ENCODE peak calls at places on chromosomes 12 and 14, in ten cellular contexts. G is GM13976; Z is substantia nigra; J is left cardiac atrium; O is NCI-H748 treated with DMSO at 0.1 percent for 48 hours; T is stimulated activated CD8-positive, alpha-beta memory T cell treated with anti-CD3 and anti-CD28 coated beads, Interleukin-4, amount 100 ng/mL, for 24 hours; L is left ventricle myocardium inferior; Y is activated T-cell treated with anti-CD3 and anti-CD28 coated beads for 48 hours; U is NAMALWA; A is AG09319. P is an unnamed sample.

GRCh38 chr12:20257311-20257710 is 111.0 kb upstream of the PDE3A start:
- DNase-seq in J (no peak), Y (no peak), U (no peak), L (no peak), A (no peak), T (no peak), O (no peak), G (no peak), Z (no peak), P (no peak)

GRCh38 chr14:90518941-90519256 is 122.1 kb downstream of the CALM1 start:
- DNase-seq in T (peak), Z (no peak), O (no peak), A (no peak), J (no peak), Y (peak), G (peak), L (no peak), U (peak), P (peak)

GRCh38 chr12:132506730-132507538 is 17.0 kb downstream of the FBRSL1 start:
- DNase-seq in G (peak), J (peak), A (peak), L (peak), T (peak), O (no peak), Y (peak), Z (peak), U (no peak), P (peak)

GRCh38 chr14:92670177-92670576 is 78.2 kb downstream of the LGMN start:
- DNase-seq in J (peak), T (no peak), U (peak), L (no peak), A (peak), G (no peak), Y (no peak), Z (no peak), O (no peak), P (no peak)

GRCh38 chr12:47762850-47763440 is 4.3 kb upstream of the RAPGEF3 start:
- DNase-seq in U (no peak), O (no peak), L (no peak), T (no peak), J (no peak), A (no peak), Y (no peak), Z (no peak), G (no peak), P (no peak)

GRCh38 chr12:24475337-24475736 is 473.6 kb downstream of the BCAT1 start:
- DNase-seq in A (no peak), Z (no peak), Y (no peak), O (no peak), L (no peak), T (no peak), J (no peak), U (no peak), G (no peak), P (no peak)

GRCh38 chr14:100325231-100325632 is 2.1 kb downstream of the SLC25A47 start:
- DNase-seq in O (no peak), A (no peak), L (no peak), G (no peak), Z (no peak), J (no peak), Y (no peak), T (no peak), U (no peak), P (no peak)

GRCh38 chr12:3152892-3153291 is 75.7 kb downstream of the TSPAN9 start:
- DNase-seq in L (no peak), Z (no peak), U (peak), A (no peak), O (no peak), G (no peak), J (no peak), Y (peak), T (no peak), P (no peak)

GRCh38 chr12:46303039-46303666 is 34.3 kb upstream of the SLC38A1 start:
- DNase-seq in Y (peak), Z (no peak), G (peak), L (no peak), O (no peak), T (peak), J (no peak), U (peak), A (no peak), P (peak)

GRCh38 chr12:53265783-53266182 is 2.3 kb upstream of the ESPL1 start:
- DNase-seq in T (no peak), O (no peak), U (no peak), Y (no peak), L (no peak), A (no peak), J (no peak), Z (no peak), G (no peak), P (no peak)

GRCh38 chr12:111715242-111715641 is 29.4 kb downstream of the ACAD10 start:
- DNase-seq in J (peak), O (peak), Y (no peak), A (no peak), Z (no peak), U (no peak), G (no peak), T (no peak), L (peak), P (peak)

GRCh38 chr14:69711471-69712216 is 55.3 kb upstream of the SRSF5 start:
- DNase-seq in J (no peak), L (peak), G (no peak), U (no peak), A (no peak), T (no peak), Z (peak), O (no peak), Y (no peak), P (peak)

GRCh38 chr14:44149597-44149996 is 357.5 kb downstream of the FSCB start:
- DNase-seq in A (no peak), T (no peak), L (no peak), G (no peak), J (no peak), Z (no peak), U (peak), Y (no peak), O (peak), P (no peak)

P was measured in thyroid gland.